ENCODE peak calls at places on chromosome 1, in five cellular contexts. Z is stimulated activated CD8-positive, alpha-beta memory T cell treated with anti-CD3 and anti-CD28 coated beads, Interleukin-15, amount 100 ng/mL, for 4 hours; D is EH; Y is stomach; S is HuH-7.5. F is an unnamed sample.
A peak's percentile ranks its signal among the peaks of the same experiment; 100 is the strongest.

GRCh38 chr1:214233856-214234634 is 46.9 kb upstream of the SMYD2 start:
- DNase-seq in D (no peak), Z (no peak), Y (no peak), S (no peak), F (no peak)

GRCh38 chr1:30522031-30523004 is 201.1 kb downstream of the MATN1 start:
- DNase-seq in Z (no peak), S (no peak), D (peak; percentile 84), Y (no peak), F (no peak)

GRCh38 chr1:12056331-12056841 is 6.7 kb upstream of the TNFRSF8 start:
- DNase-seq in S (no peak), Z (no peak), D (no peak), Y (no peak), F (no peak)

GRCh38 chr1:6268431-6268830 is 7.5 kb upstream of the GPR153 start:
- DNase-seq in Y (no peak), S (no peak), D (no peak), Z (no peak), F (no peak)

GRCh38 chr1:53321366-53321765 is 6.5 kb downstream of the LRP8 start:
- DNase-seq in D (no peak), Z (no peak), S (peak; percentile 51), Y (no peak), F (no peak)

GRCh38 chr1:42941640-42942330 is 16.9 kb downstream of the SLC2A1 start:
- DNase-seq in Y (peak; percentile 84), S (no peak), D (peak; percentile 98), Z (no peak), F (no peak)

GRCh38 chr1:78383923-78384322 is 106.9 kb upstream of the PTGFR start:
- DNase-seq in S (no peak), D (no peak), Y (no peak), Z (no peak), F (no peak)

GRCh38 chr1:8174807-8175206 is 143.1 kb upstream of the SLC45A1 start:
- DNase-seq in Z (no peak), Y (peak; percentile 44), D (no peak), S (no peak), F (no peak)

GRCh38 chr1:184632415-184633175 is 122.1 kb downstream of the EDEM3 start:
- DNase-seq in Y (peak; percentile 94), Z (no peak), D (no peak), S (no peak), F (no peak)

GRCh38 chr1:119729044-119729443 is 17.3 kb downstream of the PHGDH start:
- DNase-seq in Y (no peak), D (no peak), S (no peak), Z (no peak), F (no peak)

GRCh38 chr1:48222501-48223242 is at the start of gene SLC5A9:
- DNase-seq in Y (peak; percentile 32), Z (no peak), D (no peak), S (peak; percentile 53), F (no peak)

GRCh38 chr1:203612932-203613682 is 13.5 kb upstream of the ATP2B4 start:
- DNase-seq in S (no peak), Z (no peak), Y (no peak), D (peak; percentile 42), F (no peak)

GRCh38 chr1:109886827-109887226 is 23.8 kb upstream of the CSF1 start:
- DNase-seq in D (no peak), Y (no peak), Z (no peak), S (no peak), F (no peak)

GRCh38 chr1:222243902-222244301 is 304.0 kb downstream of the HHIPL2 start:
- DNase-seq in Y (no peak), D (no peak), Z (no peak), S (no peak), F (no peak)

GRCh38 chr1:35544976-35545375 is 12.2 kb downstream of the KIAA0319L start:
- DNase-seq in D (peak; percentile 64), Y (no peak), S (no peak), Z (no peak), F (no peak)

GRCh38 chr1:207259391-207259790 is 62.1 kb upstream of the CD55 start:
- DNase-seq in Z (no peak), D (peak; percentile 47), Y (no peak), S (no peak), F (no peak)

GRCh38 chr1:243712890-243713425 is 137.1 kb downstream of the AKT3 start:
- DNase-seq in Y (no peak), D (no peak), Z (no peak), S (no peak), F (no peak)

GRCh38 chr1:68600049-68600661 is 103.3 kb upstream of the DEPDC1 start:
- DNase-seq in D (peak; percentile 7), Z (no peak), S (no peak), Y (no peak), F (no peak)

GRCh38 chr1:7475691-7476090 is 295.4 kb upstream of the VAMP3 start:
- DNase-seq in D (no peak), Y (no peak), Z (no peak), S (no peak), F (no peak)

GRCh38 chr1:32869844-32870614 is 683 bp downstream of the FNDC5 start:
- DNase-seq in Y (no peak), Z (no peak), S (no peak), D (no peak), F (no peak)

GRCh38 chr1:227769047-227769446 is 33.8 kb downstream of the SNAP47 start:
- DNase-seq in Z (no peak), S (no peak), D (no peak), Y (no peak), F (no peak)

GRCh38 chr1:22876359-22877111 is 96.1 kb downstream of the LACTBL1 start:
- DNase-seq in Z (no peak), Y (no peak), D (peak; percentile 45), S (no peak), F (no peak)

GRCh38 chr1:1387098-1388077 is 11.7 kb downstream of the CCNL2 start:
- DNase-seq in Z (no peak), S (no peak), D (no peak), Y (no peak), F (no peak)

GRCh38 chr1:225454067-225454618 is 26.3 kb upstream of the LBR start:
- DNase-seq in D (no peak), Z (no peak), Y (peak; percentile 50), S (peak; percentile 62), F (no peak)

GRCh38 chr1:223872308-223872878 is 26.6 kb upstream of the TP53BP2 start:
- DNase-seq in Z (no peak), D (peak; percentile 26), S (no peak), Y (no peak), F (no peak)

GRCh38 chr1:11598461-11598860 is 55.8 kb downstream of the FBXO2 start:
- DNase-seq in D (peak; percentile 3), Y (no peak), Z (no peak), S (no peak), F (no peak)

GRCh38 chr1:72062584-72062983 is 219.8 kb downstream of the NEGR1 start:
- DNase-seq in Y (no peak), Z (no peak), D (peak; percentile 13), S (no peak), F (no peak)

GRCh38 chr1:8089535-8090228 is 63.6 kb upstream of the ERRFI1 start:
- DNase-seq in S (no peak), Y (no peak), D (peak; percentile 71), Z (no peak), F (no peak)

F was measured in cortex of kidney.